ENCODE peak calls at places on chromosomes 7 and 10, in eight cellular contexts. E is hippocampal formation, S is fibroblast of the aortic adventitia, L is hypothalamus, N is mucosa of gallbladder, R is NCI-H774, B is GM04504, K is HL-60. W is an unnamed sample.

GRCh38 chr7:104971290-104972071 is 42.5 kb upstream of the KMT2E start:
- DNase-seq in E (no peak), S (peak), L (no peak), N (no peak), R (no peak), B (no peak), K (no peak), W (no peak)

GRCh38 chr10:71946700-71947099 is 17.5 kb upstream of the CHST3 start:
- DNase-seq in E (no peak), S (no peak), L (no peak), N (no peak), R (no peak), B (no peak), K (no peak), W (no peak)

GRCh38 chr10:72241853-72242252 is 25.8 kb upstream of the ASCC1 start:
- DNase-seq in E (no peak), S (no peak), L (no peak), N (no peak), R (no peak), B (no peak), K (no peak), W (no peak)

GRCh38 chr10:99619090-99619800 is 994 bp downstream of the SLC25A28 start:
- DNase-seq in E (no peak), S (peak), L (no peak), N (no peak), R (no peak), B (no peak), K (no peak), W (peak)

GRCh38 chr10:14200645-14201534 is 129.8 kb downstream of the FRMD4A start:
- DNase-seq in E (no peak), S (no peak), L (no peak), N (no peak), R (peak), B (no peak), K (no peak), W (peak)

GRCh38 chr10:83432296-83433045 is 706.8 kb upstream of the GHITM start:
- DNase-seq in E (no peak), S (no peak), L (no peak), N (no peak), R (no peak), B (peak), K (no peak), W (no peak)

GRCh38 chr10:93495654-93496321 is 624 bp upstream of the CEP55 start:
- DNase-seq in E (no peak), S (peak), L (no peak), N (no peak), R (peak), B (no peak), K (no peak), W (peak)

GRCh38 chr10:53108317-53108934 is 335.8 kb upstream of the MBL2 start:
- DNase-seq in E (no peak), S (no peak), L (no peak), N (no peak), R (no peak), B (no peak), K (no peak), W (no peak)

GRCh38 chr10:6024334-6024682 is 37.9 kb downstream of the IL2RA start:
- DNase-seq in E (no peak), S (no peak), L (no peak), N (peak), R (no peak), B (no peak), K (no peak), W (no peak)

GRCh38 chr7:134480730-134481129 is 21.8 kb upstream of the AKR1B1 start:
- DNase-seq in E (no peak), S (peak), L (no peak), N (peak), R (no peak), B (no peak), K (no peak), W (no peak)

GRCh38 chr7:18889436-18889835 is 228.0 kb downstream of the TWIST1 start:
- DNase-seq in E (no peak), S (no peak), L (no peak), N (no peak), R (peak), B (no peak), K (no peak), W (no peak)

GRCh38 chr10:1360011-1360580 is 303.9 kb downstream of the WDR37 start:
- DNase-seq in E (no peak), S (no peak), L (no peak), N (no peak), R (no peak), B (no peak), K (no peak), W (peak)

GRCh38 chr10:109261231-109261630 is 662.1 kb downstream of the XPNPEP1 start:
- DNase-seq in E (no peak), S (no peak), L (no peak), N (no peak), R (no peak), B (no peak), K (no peak), W (no peak)

GRCh38 chr10:17025444-17026295 is 103.9 kb downstream of the CUBN start:
- DNase-seq in E (no peak), S (peak), L (no peak), N (peak), R (no peak), B (peak), K (no peak), W (peak)

GRCh38 chr7:47366211-47366610 is 215.7 kb downstream of the TNS3 start:
- DNase-seq in E (no peak), S (no peak), L (no peak), N (no peak), R (no peak), B (no peak), K (no peak), W (no peak)

GRCh38 chr7:98797150-98797549 is 72.7 kb downstream of the TMEM130 start:
- DNase-seq in E (no peak), S (no peak), L (no peak), N (no peak), R (no peak), B (no peak), K (no peak), W (no peak)

W was measured in neural progenitor cell.